ENCODE peak calls at places on chromosomes 5 and 9, in five cellular contexts. M is D341Med, K is PC-3, E is MV-4-11, B is caudate nucleus. N is an unnamed sample.

GRCh38 chr9:99266136-99267023 is 44.3 kb downstream of the SEC61B start:
- DNase-seq in M (peak; percentile 84), K (peak; percentile 53), E (peak; percentile 17), B (peak; percentile 34), N (peak; percentile 87)

GRCh38 chr9:83219154-83219923 is 156.4 kb upstream of the RASEF start:
- DNase-seq in M (peak; percentile 79), K (peak; percentile 59), E (peak; percentile 81), B (peak; percentile 29), N (peak; percentile 89)

GRCh38 chr9:93451762-93452709 is 551 bp downstream of the FAM120A start:
- DNase-seq in M (peak; percentile 49), K (peak; percentile 16), E (no peak), B (no peak), N (peak; percentile 47)

GRCh38 chr5:66738136-66738535 is 141.9 kb downstream of the MAST4 start:
- DNase-seq in M (no peak), K (no peak), E (no peak), B (no peak), N (no peak)

GRCh38 chr5:177364159-177364962 is 6.6 kb downstream of the RGS14 start:
- DNase-seq in M (no peak), K (no peak), E (no peak), B (no peak), N (no peak)

GRCh38 chr5:159749146-159749545 is 167.1 kb upstream of the ADRA1B start:
- DNase-seq in M (no peak), K (peak; percentile 81), E (no peak), B (no peak), N (peak; percentile 45)

GRCh38 chr9:124696101-124696500 is 75.0 kb downstream of the NR6A1 start:
- DNase-seq in M (no peak), K (no peak), E (no peak), B (no peak), N (no peak)

GRCh38 chr9:117704024-117704575 is at the start of gene TLR4:
- DNase-seq in M (no peak), K (peak; percentile 2), E (peak; percentile 99), B (no peak), N (no peak)

GRCh38 chr9:95425910-95426551 is 90.7 kb downstream of the PTCH1 start:
- DNase-seq in M (peak; percentile 53), K (peak; percentile 55), E (no peak), B (no peak), N (peak; percentile 39)

GRCh38 chr9:121634329-121634784 is 17.1 kb upstream of the DAB2IP start:
- DNase-seq in M (no peak), K (no peak), E (peak; percentile 15), B (no peak), N (no peak)

GRCh38 chr5:176647870-176648466 is 684 bp downstream of the TSPAN17 start:
- DNase-seq in M (peak; percentile 76), K (peak; percentile 56), E (no peak), B (no peak), N (peak; percentile 75)